ENCODE peak calls at places on chromosomes 12 and 14, in five cellular contexts. One of them, this sample, is unnamed.

GRCh38 chr12:48978741-48979601 is 849 bp downstream of the WNT1 start:
- DNase-seq in neural crest cell: no peak
- DNase-seq in HFFc6: no peak
- DNase-seq in left ventricle myocardium inferior: no peak
- DNase-seq in endothelial cell: no peak
- DNase-seq in this sample: no peak

GRCh38 chr12:76945867-76946266 is 67.0 kb upstream of the CSRP2 start:
- DNase-seq in HFFc6: peak; percentile 58
- DNase-seq in endothelial cell: no peak
- DNase-seq in left ventricle myocardium inferior: no peak
- DNase-seq in neural crest cell: no peak
- DNase-seq in this sample: no peak

GRCh38 chr12:132513458-132514135 is 23.6 kb downstream of the FBRSL1 start:
- DNase-seq in endothelial cell: no peak
- DNase-seq in HFFc6: no peak
- DNase-seq in neural crest cell: no peak
- DNase-seq in left ventricle myocardium inferior: no peak
- DNase-seq in this sample: no peak

GRCh38 chr14:68873379-68873778 is 80.5 kb upstream of the ZFP36L1 start:
- DNase-seq in left ventricle myocardium inferior: no peak
- DNase-seq in endothelial cell: no peak
- DNase-seq in neural crest cell: no peak
- DNase-seq in HFFc6: no peak
- DNase-seq in this sample: no peak

GRCh38 chr14:77641534-77642341 is 25.3 kb upstream of the SPTLC2 start:
- DNase-seq in endothelial cell: no peak
- DNase-seq in left ventricle myocardium inferior: peak; percentile 83
- DNase-seq in neural crest cell: no peak
- DNase-seq in HFFc6: peak; percentile 20
- DNase-seq in this sample: no peak

GRCh38 chr12:20125259-20125919 is 242.9 kb upstream of the PDE3A start:
- DNase-seq in endothelial cell: no peak
- DNase-seq in left ventricle myocardium inferior: no peak
- DNase-seq in neural crest cell: no peak
- DNase-seq in HFFc6: no peak
- DNase-seq in this sample: no peak

GRCh38 chr12:66446276-66446675 is 144.0 kb downstream of the HELB start:
- DNase-seq in left ventricle myocardium inferior: no peak
- DNase-seq in endothelial cell: no peak
- DNase-seq in neural crest cell: no peak
- DNase-seq in HFFc6: no peak
- DNase-seq in this sample: no peak

GRCh38 chr14:69999246-69999645 is 120.0 kb downstream of the SMOC1 start:
- DNase-seq in left ventricle myocardium inferior: no peak
- DNase-seq in endothelial cell: no peak
- DNase-seq in neural crest cell: no peak
- DNase-seq in HFFc6: no peak
- DNase-seq in this sample: no peak

GRCh38 chr12:114302117-114302516 is 103.8 kb downstream of the TBX5 start:
- DNase-seq in neural crest cell: no peak
- DNase-seq in endothelial cell: no peak
- DNase-seq in left ventricle myocardium inferior: no peak
- DNase-seq in HFFc6: no peak
- DNase-seq in this sample: no peak

GRCh38 chr12:52295663-52296062 is 4.3 kb upstream of the KRT81 start:
- DNase-seq in neural crest cell: no peak
- DNase-seq in left ventricle myocardium inferior: no peak
- DNase-seq in HFFc6: no peak
- DNase-seq in endothelial cell: no peak
- DNase-seq in this sample: no peak

GRCh38 chr14:100165376-100165775 is 5.9 kb upstream of the DEGS2 start:
- DNase-seq in left ventricle myocardium inferior: no peak
- DNase-seq in neural crest cell: no peak
- DNase-seq in HFFc6: no peak
- DNase-seq in endothelial cell: no peak
- DNase-seq in this sample: no peak
- TF ChIP-seq CTCF in left ventricle myocardium inferior: peak; percentile 25
- TF ChIP-seq CTCF in neural crest cell: no peak
- TF ChIP-seq CTCF in HFFc6: no peak
- TF ChIP-seq CTCF in endothelial cell: no peak
- TF ChIP-seq CTCF in this sample: no peak

GRCh38 chr14:58395815-58396626 is at the start of gene TOMM20L:
- DNase-seq in endothelial cell: peak; percentile 88
- DNase-seq in HFFc6: peak; percentile 6
- DNase-seq in left ventricle myocardium inferior: peak; percentile 73
- DNase-seq in neural crest cell: peak; percentile 72
- DNase-seq in this sample: no peak

GRCh38 chr14:58398895-58399294 is 3.2 kb downstream of the TOMM20L start:
- DNase-seq in neural crest cell: no peak
- DNase-seq in left ventricle myocardium inferior: no peak
- DNase-seq in HFFc6: no peak
- DNase-seq in endothelial cell: no peak
- DNase-seq in this sample: no peak

GRCh38 chr14:58398495-58398894 is 2.8 kb downstream of the TOMM20L start:
- DNase-seq in HFFc6: no peak
- DNase-seq in endothelial cell: no peak
- DNase-seq in left ventricle myocardium inferior: no peak
- DNase-seq in neural crest cell: no peak
- DNase-seq in this sample: no peak

GRCh38 chr14:58401587-58401986 is 5.9 kb downstream of the TOMM20L start:
- DNase-seq in neural crest cell: no peak
- DNase-seq in endothelial cell: no peak
- DNase-seq in HFFc6: no peak
- DNase-seq in left ventricle myocardium inferior: no peak
- DNase-seq in this sample: no peak
- TF ChIP-seq CTCF in neural crest cell: no peak
- TF ChIP-seq CTCF in endothelial cell: no peak
- TF ChIP-seq CTCF in HFFc6: peak; percentile 13
- TF ChIP-seq CTCF in left ventricle myocardium inferior: no peak
- TF ChIP-seq CTCF in this sample: no peak

DNA sequence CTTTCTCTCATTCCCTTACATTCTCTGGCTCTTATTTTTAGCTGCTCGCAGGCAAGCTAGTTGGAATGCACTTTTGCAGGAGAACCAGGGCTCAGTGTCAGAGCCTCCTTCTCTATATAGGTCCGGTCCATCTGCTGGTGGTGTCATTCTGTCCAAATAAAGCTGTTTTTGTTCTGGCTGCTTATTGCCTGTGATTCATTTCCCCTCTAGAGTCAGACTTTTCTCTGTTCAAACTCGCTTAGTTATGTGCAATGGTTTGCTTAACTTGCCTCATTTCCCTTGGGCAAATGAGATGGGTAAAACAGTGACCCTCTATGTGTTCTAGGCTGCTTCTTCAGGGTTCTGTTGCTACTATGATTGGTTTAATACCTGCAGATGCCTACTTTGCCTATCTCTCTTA is 2.9 kb downstream of the SMARCD1 start:
- DNase-seq in neural crest cell: no peak
- DNase-seq in HFFc6: peak; percentile 64
- DNase-seq in endothelial cell: no peak
- DNase-seq in left ventricle myocardium inferior: no peak
- DNase-seq in this sample: no peak
- TF ChIP-seq CTCF in neural crest cell: no peak
- TF ChIP-seq CTCF in HFFc6: no peak
- TF ChIP-seq CTCF in endothelial cell: no peak
- TF ChIP-seq CTCF in left ventricle myocardium inferior: no peak
- TF ChIP-seq CTCF in this sample: no peak

GRCh38 chr14:22152161-22152870 is 436.7 kb downstream of the DAD1 start:
- DNase-seq in left ventricle myocardium inferior: no peak
- DNase-seq in neural crest cell: no peak
- DNase-seq in endothelial cell: no peak
- DNase-seq in HFFc6: no peak
- DNase-seq in this sample: no peak

GRCh38 chr14:22143360-22143759 is 445.7 kb downstream of the DAD1 start:
- DNase-seq in HFFc6: no peak
- DNase-seq in endothelial cell: no peak
- DNase-seq in neural crest cell: no peak
- DNase-seq in left ventricle myocardium inferior: no peak
- DNase-seq in this sample: no peak

GRCh38 chr14:22151091-22151490 is 437.9 kb downstream of the DAD1 start:
- DNase-seq in left ventricle myocardium inferior: no peak
- DNase-seq in HFFc6: no peak
- DNase-seq in neural crest cell: no peak
- DNase-seq in endothelial cell: no peak
- DNase-seq in this sample: no peak

GRCh38 chr14:22152901-22153300 is 436.1 kb downstream of the DAD1 start:
- DNase-seq in neural crest cell: no peak
- DNase-seq in endothelial cell: no peak
- DNase-seq in left ventricle myocardium inferior: no peak
- DNase-seq in HFFc6: no peak
- DNase-seq in this sample: no peak

GRCh38 chr14:22147716-22148115 is 441.3 kb downstream of the DAD1 start:
- DNase-seq in neural crest cell: no peak
- DNase-seq in left ventricle myocardium inferior: no peak
- DNase-seq in HFFc6: no peak
- DNase-seq in endothelial cell: no peak
- DNase-seq in this sample: no peak
- TF ChIP-seq CTCF in neural crest cell: no peak
- TF ChIP-seq CTCF in left ventricle myocardium inferior: no peak
- TF ChIP-seq CTCF in HFFc6: no peak
- TF ChIP-seq CTCF in endothelial cell: no peak
- TF ChIP-seq CTCF in this sample: no peak

DNA sequence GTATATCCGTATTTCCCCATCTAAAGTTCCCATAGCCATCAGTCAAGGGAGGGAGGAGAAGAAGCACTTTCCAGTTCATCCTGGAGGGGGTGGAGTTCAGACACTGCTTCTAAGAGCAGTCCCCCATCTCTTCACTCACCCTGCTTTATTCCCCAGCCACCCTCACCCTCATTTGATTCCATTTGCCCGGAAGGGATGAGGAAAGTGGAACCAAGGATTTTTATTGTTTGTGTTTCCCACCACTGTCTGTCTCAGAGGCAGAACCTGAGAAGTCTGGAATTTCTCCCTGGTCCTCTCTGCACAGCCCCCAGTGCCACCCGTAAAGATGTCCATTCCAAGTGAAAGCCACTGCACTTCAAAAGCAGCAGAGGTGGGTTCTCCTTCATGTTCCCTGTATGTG is 134.2 kb upstream of the HIF1A start:
- DNase-seq in neural crest cell: no peak
- DNase-seq in left ventricle myocardium inferior: no peak
- DNase-seq in HFFc6: peak; percentile 54
- DNase-seq in endothelial cell: no peak
- DNase-seq in this sample: no peak
- TF ChIP-seq CTCF in neural crest cell: no peak
- TF ChIP-seq CTCF in left ventricle myocardium inferior: no peak
- TF ChIP-seq CTCF in HFFc6: peak; percentile 52
- TF ChIP-seq CTCF in endothelial cell: no peak
- TF ChIP-seq CTCF in this sample: no peak

GRCh38 chr12:3278681-3279414 is 201.7 kb downstream of the TSPAN9 start:
- DNase-seq in endothelial cell: no peak
- DNase-seq in HFFc6: no peak
- DNase-seq in neural crest cell: no peak
- DNase-seq in left ventricle myocardium inferior: no peak
- DNase-seq in this sample: no peak
- TF ChIP-seq CTCF in endothelial cell: no peak
- TF ChIP-seq CTCF in HFFc6: no peak
- TF ChIP-seq CTCF in neural crest cell: no peak
- TF ChIP-seq CTCF in left ventricle myocardium inferior: no peak
- TF ChIP-seq CTCF in this sample: no peak

DNA sequence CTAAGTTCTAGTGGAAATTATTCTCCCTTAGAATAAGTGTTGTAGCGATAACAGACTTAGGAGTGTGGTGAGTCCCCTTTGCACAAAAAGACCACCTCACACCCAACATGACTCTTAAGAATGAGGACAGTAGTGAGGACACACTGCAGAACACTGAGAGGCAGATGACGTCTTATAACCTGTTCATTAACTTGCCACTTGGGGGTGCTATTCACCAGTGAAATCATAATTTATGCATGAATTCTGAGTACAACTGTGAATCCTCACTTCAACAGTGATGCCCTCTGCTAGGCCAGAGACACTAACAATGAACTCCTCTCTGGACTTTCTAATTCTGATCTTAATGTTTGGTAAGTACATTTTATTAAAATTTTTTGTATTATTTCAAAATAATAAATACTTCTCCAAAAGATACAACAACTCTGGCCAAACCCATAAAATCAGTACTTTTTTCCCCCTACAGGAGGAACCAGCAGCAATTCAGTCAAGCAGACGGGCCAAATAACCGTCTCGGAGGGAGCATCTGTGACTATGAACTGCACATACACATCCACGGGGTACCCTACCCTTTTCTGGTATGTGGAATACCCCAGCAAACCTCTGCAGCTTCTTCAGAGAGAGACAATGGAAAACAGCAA is 274.7 kb downstream of the DAD1 start:
- DNase-seq in endothelial cell: peak; percentile 49
- DNase-seq in left ventricle myocardium inferior: no peak
- DNase-seq in HFFc6: peak; percentile 47
- DNase-seq in neural crest cell: peak; percentile 45
- DNase-seq in this sample: no peak
- TF ChIP-seq CTCF in endothelial cell: peak; percentile 84
- TF ChIP-seq CTCF in left ventricle myocardium inferior: peak; percentile 76
- TF ChIP-seq CTCF in HFFc6: peak; percentile 86
- TF ChIP-seq CTCF in neural crest cell: peak; percentile 83
- TF ChIP-seq CTCF in this sample: peak; percentile 51

This sample was measured in D721Med.